ENCODE peak calls at places on chromosomes 3 and 15, in ten cellular contexts. Q is activated CD8-positive, alpha-beta memory T cell treated with anti-CD3 and anti-CD28 coated beads for 24 hours; U is heart left ventricle; E is GM12865; J is PC-3; G is GM03348; W is cerebellum; A is retina; T is HTR-8/SVneo; Z is activated naive CD4-positive, alpha-beta T cell treated with Interleukin-2 at 50 U/mL for 16 hours. D is an unnamed sample.

GRCh38 chr3:18443670-18444596 is 18.8 kb upstream of the SATB1 start:
- DNase-seq in Q (peak), U (no peak), E (no peak), J (peak), G (peak), W (no peak), A (peak), T (no peak), Z (peak), D (peak)

GRCh38 chr3:20256144-20256543 is 70.1 kb upstream of the SGO1 start:
- DNase-seq in Q (no peak), U (no peak), E (peak), J (peak), G (no peak), W (no peak), A (no peak), T (no peak), Z (no peak), D (no peak)

GRCh38 chr15:58589047-58589446 is 157.3 kb downstream of the LIPC start:
- DNase-seq in Q (no peak), U (no peak), E (no peak), J (no peak), G (no peak), W (no peak), A (no peak), T (no peak), Z (no peak), D (no peak)

GRCh38 chr15:38864827-38865604 is 300.4 kb upstream of the RASGRP1 start:
- DNase-seq in Q (no peak), U (peak), E (no peak), J (no peak), G (peak), W (no peak), A (no peak), T (no peak), Z (no peak), D (no peak)

GRCh38 chr15:85499498-85499897 is 119.1 kb downstream of the AKAP13 start:
- DNase-seq in Q (no peak), U (no peak), E (no peak), J (no peak), G (no peak), W (no peak), A (no peak), T (no peak), Z (no peak), D (no peak)

GRCh38 chr3:45508659-45509037 is 85.9 kb upstream of the LIMD1 start:
- DNase-seq in Q (no peak), U (no peak), E (no peak), J (no peak), G (no peak), W (no peak), A (no peak), T (no peak), Z (no peak), D (no peak)

GRCh38 chr3:39468108-39468436 is 592 bp downstream of the MOBP start:
- DNase-seq in Q (no peak), U (no peak), E (no peak), J (no peak), G (no peak), W (no peak), A (no peak), T (no peak), Z (no peak), D (no peak)

GRCh38 chr3:11637901-11638668 is 5.6 kb downstream of the VGLL4 start:
- DNase-seq in Q (no peak), U (no peak), E (no peak), J (no peak), G (peak), W (no peak), A (peak), T (no peak), Z (no peak), D (no peak)

GRCh38 chr15:98860647-98861041 is 146.9 kb downstream of the PGPEP1L start:
- DNase-seq in Q (no peak), U (no peak), E (no peak), J (no peak), G (no peak), W (no peak), A (no peak), T (no peak), Z (no peak), D (no peak)

GRCh38 chr15:66698318-66698961 is 3.6 kb upstream of the SMAD6 start:
- DNase-seq in Q (no peak), U (peak), E (peak), J (peak), G (peak), W (peak), A (peak), T (peak), Z (no peak), D (peak)

GRCh38 chr3:31980530-31981205 is 394 bp downstream of the OSBPL10 start:
- DNase-seq in Q (peak), U (peak), E (peak), J (peak), G (peak), W (peak), A (peak), T (peak), Z (peak), D (peak)

GRCh38 chr3:51340311-51340829 is 44.7 kb upstream of the MANF start:
- DNase-seq in Q (no peak), U (no peak), E (no peak), J (peak), G (peak), W (no peak), A (no peak), T (peak), Z (no peak), D (peak)

GRCh38 chr15:73914145-73914544 is 12.1 kb upstream of the LOXL1 start:
- DNase-seq in Q (no peak), U (no peak), E (no peak), J (no peak), G (no peak), W (no peak), A (no peak), T (no peak), Z (no peak), D (no peak)

GRCh38 chr3:172125963-172126403 is 86.6 kb downstream of the FNDC3B start:
- DNase-seq in Q (no peak), U (peak), E (no peak), J (peak), G (peak), W (no peak), A (no peak), T (no peak), Z (no peak), D (no peak)

GRCh38 chr3:13709706-13710105 is 160.8 kb downstream of the FBLN2 start:
- DNase-seq in Q (peak), U (no peak), E (no peak), J (no peak), G (no peak), W (no peak), A (no peak), T (no peak), Z (no peak), D (no peak)

GRCh38 chr3:49781415-49782199 is 4.7 kb downstream of the IP6K1 start:
- DNase-seq in Q (no peak), U (no peak), E (no peak), J (no peak), G (no peak), W (no peak), A (no peak), T (no peak), Z (no peak), D (no peak)

GRCh38 chr3:45010718-45011355 is 15.3 kb upstream of the CLEC3B start:
- DNase-seq in Q (no peak), U (no peak), E (no peak), J (no peak), G (peak), W (no peak), A (no peak), T (peak), Z (no peak), D (no peak)

GRCh38 chr15:76337047-76337738 is 620 bp downstream of the ISL2 start:
- DNase-seq in Q (peak), U (no peak), E (peak), J (peak), G (peak), W (no peak), A (peak), T (peak), Z (no peak), D (no peak)

GRCh38 chr3:89059201-89059600 is 48.2 kb upstream of the EPHA3 start:
- DNase-seq in Q (no peak), U (no peak), E (no peak), J (peak), G (peak), W (no peak), A (peak), T (no peak), Z (no peak), D (no peak)

GRCh38 chr3:171640520-171641412 is 169.5 kb downstream of the PLD1 start:
- DNase-seq in Q (no peak), U (no peak), E (no peak), J (peak), G (peak), W (no peak), A (peak), T (peak), Z (no peak), D (no peak)

GRCh38 chr15:45441686-45442085 is 63.3 kb upstream of the GATM start:
- DNase-seq in Q (no peak), U (peak), E (no peak), J (no peak), G (no peak), W (no peak), A (no peak), T (no peak), Z (no peak), D (peak)

GRCh38 chr15:58441376-58442070 is 9.7 kb downstream of the LIPC start:
- DNase-seq in Q (no peak), U (no peak), E (no peak), J (peak), G (peak), W (no peak), A (no peak), T (peak), Z (no peak), D (peak)

GRCh38 chr3:111080357-111080937 is 8.8 kb downstream of the NECTIN3 start:
- DNase-seq in Q (no peak), U (no peak), E (no peak), J (peak), G (peak), W (no peak), A (no peak), T (no peak), Z (no peak), D (peak)

GRCh38 chr3:64808056-64808455 is 120.3 kb upstream of the ADAMTS9 start:
- DNase-seq in Q (no peak), U (no peak), E (no peak), J (no peak), G (no peak), W (no peak), A (no peak), T (no peak), Z (no peak), D (no peak)

GRCh38 chr3:11364181-11364580 is 92.0 kb downstream of the ATG7 start:
- DNase-seq in Q (no peak), U (no peak), E (no peak), J (no peak), G (peak), W (no peak), A (no peak), T (no peak), Z (no peak), D (no peak)

GRCh38 chr3:27533718-27534578 is 49.8 kb upstream of the SLC4A7 start:
- DNase-seq in Q (peak), U (peak), E (peak), J (peak), G (peak), W (no peak), A (no peak), T (peak), Z (peak), D (peak)

GRCh38 chr3:30980993-30981392 is 86.5 kb upstream of the GADL1 start:
- DNase-seq in Q (no peak), U (no peak), E (no peak), J (no peak), G (no peak), W (no peak), A (no peak), T (no peak), Z (no peak), D (no peak)

GRCh38 chr15:70494861-70495571 is 268.3 kb downstream of the UACA start:
- DNase-seq in Q (no peak), U (no peak), E (peak), J (peak), G (peak), W (no peak), A (no peak), T (peak), Z (peak), D (peak)

GRCh38 chr3:52053307-52054304 is 2.8 kb downstream of the DUSP7 start:
- DNase-seq in Q (peak), U (peak), E (peak), J (peak), G (peak), W (no peak), A (no peak), T (no peak), Z (peak), D (peak)

GRCh38 chr15:51077565-51078153 is 17.0 kb downstream of the TNFAIP8L3 start:
- DNase-seq in Q (peak), U (peak), E (peak), J (no peak), G (peak), W (no peak), A (peak), T (no peak), Z (peak), D (no peak)

GRCh38 chr3:45929042-45929679 is 14.1 kb upstream of the CXCR6 start:
- DNase-seq in Q (peak), U (no peak), E (peak), J (peak), G (peak), W (peak), A (peak), T (peak), Z (peak), D (peak)

GRCh38 chr3:20400686-20401085 is 214.7 kb upstream of the SGO1 start:
- DNase-seq in Q (no peak), U (no peak), E (no peak), J (no peak), G (no peak), W (no peak), A (no peak), T (no peak), Z (no peak), D (no peak)

GRCh38 chr15:75900577-75900976 is 3.1 kb upstream of the FBXO22 start:
- DNase-seq in Q (no peak), U (no peak), E (no peak), J (no peak), G (no peak), W (no peak), A (no peak), T (no peak), Z (no peak), D (no peak)

GRCh38 chr3:109939817-109940216 is 602.5 kb upstream of the DPPA4 start:
- DNase-seq in Q (no peak), U (no peak), E (no peak), J (no peak), G (no peak), W (no peak), A (no peak), T (no peak), Z (no peak), D (no peak)

GRCh38 chr3:12506201-12506600 is 21.9 kb downstream of the TSEN2 start:
- DNase-seq in Q (no peak), U (no peak), E (no peak), J (no peak), G (no peak), W (no peak), A (no peak), T (no peak), Z (no peak), D (no peak)

GRCh38 chr15:70646169-70646568 is 117.2 kb downstream of the UACA start:
- DNase-seq in Q (no peak), U (no peak), E (no peak), J (no peak), G (no peak), W (no peak), A (no peak), T (no peak), Z (no peak), D (no peak)

GRCh38 chr3:171226794-171227193 is 200.3 kb upstream of the SLC2A2 start:
- DNase-seq in Q (no peak), U (no peak), E (no peak), J (no peak), G (no peak), W (no peak), A (no peak), T (no peak), Z (no peak), D (no peak)

GRCh38 chr3:49005298-49005680 is 1.9 kb upstream of the WDR6 start:
- DNase-seq in Q (no peak), U (no peak), E (no peak), J (no peak), G (no peak), W (no peak), A (no peak), T (no peak), Z (no peak), D (no peak)

GRCh38 chr15:64856429-64857145 is 14.9 kb downstream of the PLEKHO2 start:
- DNase-seq in Q (no peak), U (peak), E (no peak), J (no peak), G (peak), W (peak), A (peak), T (no peak), Z (no peak), D (no peak)

GRCh38 chr3:128399221-128399915 is 67.3 kb downstream of the DNAJB8 start:
- DNase-seq in Q (no peak), U (no peak), E (no peak), J (no peak), G (no peak), W (no peak), A (peak), T (no peak), Z (no peak), D (no peak)

D was measured in HT-29.